ENCODE peak calls at places on chromosomes 7 and 10, in five cellular contexts. One of them, this sample, is unnamed.

GRCh38 chr10:45239642-45240041 is 75.8 kb downstream of the OR13A1 start:
- DNase-seq in right cardiac atrium: no peak
- DNase-seq in lower lobe of right lung: no peak
- DNase-seq in H1: no peak
- DNase-seq in lung: no peak
- DNase-seq in this sample: no peak

GRCh38 chr10:126147866-126148578 is 240.3 kb downstream of the ADAM12 start:
- DNase-seq in right cardiac atrium: no peak
- DNase-seq in lower lobe of right lung: no peak
- DNase-seq in H1: no peak
- DNase-seq in lung: no peak
- DNase-seq in this sample: no peak

GRCh38 chr7:542935-543789 is 23.5 kb upstream of the PDGFA start:
- DNase-seq in right cardiac atrium: peak
- DNase-seq in lower lobe of right lung: peak
- DNase-seq in H1: no peak
- DNase-seq in lung: no peak
- DNase-seq in this sample: no peak

GRCh38 chr7:141281311-141281710 is 207.4 kb downstream of the TMEM178B start:
- DNase-seq in right cardiac atrium: peak
- DNase-seq in lower lobe of right lung: no peak
- DNase-seq in H1: no peak
- DNase-seq in lung: no peak
- DNase-seq in this sample: peak

GRCh38 chr7:20532841-20533240 is 82.6 kb upstream of the ABCB5 start:
- DNase-seq in right cardiac atrium: no peak
- DNase-seq in lower lobe of right lung: no peak
- DNase-seq in H1: no peak
- DNase-seq in lung: no peak
- DNase-seq in this sample: no peak

GRCh38 chr10:4825868-4826787 is at the start of gene AKR1E2:
- DNase-seq in right cardiac atrium: peak
- DNase-seq in lower lobe of right lung: peak
- DNase-seq in H1: peak
- DNase-seq in lung: peak
- DNase-seq in this sample: peak

GRCh38 chr10:107894521-107894920 is 730.0 kb upstream of the SORCS1 start:
- DNase-seq in right cardiac atrium: no peak
- DNase-seq in lower lobe of right lung: no peak
- DNase-seq in H1: no peak
- DNase-seq in lung: no peak
- DNase-seq in this sample: no peak

GRCh38 chr7:98733036-98733435 is 116.0 kb downstream of the NPTX2 start:
- DNase-seq in right cardiac atrium: no peak
- DNase-seq in lower lobe of right lung: no peak
- DNase-seq in H1: peak
- DNase-seq in lung: no peak
- DNase-seq in this sample: no peak

GRCh38 chr7:12054830-12055229 is 156.3 kb upstream of the TMEM106B start:
- DNase-seq in right cardiac atrium: no peak
- DNase-seq in lower lobe of right lung: no peak
- DNase-seq in H1: no peak
- DNase-seq in lung: no peak
- DNase-seq in this sample: no peak

GRCh38 chr7:39356531-39356930 is 209.7 kb upstream of the YAE1 start:
- DNase-seq in right cardiac atrium: no peak
- DNase-seq in lower lobe of right lung: no peak
- DNase-seq in H1: no peak
- DNase-seq in lung: no peak
- DNase-seq in this sample: no peak

GRCh38 chr10:97566338-97566986 is 6.1 kb upstream of the ANKRD2 start:
- DNase-seq in right cardiac atrium: no peak
- DNase-seq in lower lobe of right lung: no peak
- DNase-seq in H1: no peak
- DNase-seq in lung: no peak
- DNase-seq in this sample: no peak

GRCh38 chr7:135282621-135283295 is 49.1 kb downstream of the STRA8 start:
- DNase-seq in right cardiac atrium: no peak
- DNase-seq in lower lobe of right lung: no peak
- DNase-seq in H1: no peak
- DNase-seq in lung: no peak
- DNase-seq in this sample: no peak

GRCh38 chr10:72616716-72617115 is 9.2 kb downstream of the MICU1 start:
- DNase-seq in right cardiac atrium: no peak
- DNase-seq in lower lobe of right lung: no peak
- DNase-seq in H1: no peak
- DNase-seq in lung: no peak
- DNase-seq in this sample: no peak

GRCh38 chr7:55019691-55020480 is 1.1 kb downstream of the EGFR start:
- DNase-seq in right cardiac atrium: peak
- DNase-seq in lower lobe of right lung: peak
- DNase-seq in H1: peak
- DNase-seq in lung: no peak
- DNase-seq in this sample: peak

GRCh38 chr7:34247468-34247867 is 342.1 kb downstream of the BMPER start:
- DNase-seq in right cardiac atrium: no peak
- DNase-seq in lower lobe of right lung: no peak
- DNase-seq in H1: no peak
- DNase-seq in lung: no peak
- DNase-seq in this sample: no peak

GRCh38 chr10:80664071-80664680 is 126.5 kb downstream of the SH2D4B start:
- DNase-seq in right cardiac atrium: peak
- DNase-seq in lower lobe of right lung: peak
- DNase-seq in H1: peak
- DNase-seq in lung: peak
- DNase-seq in this sample: peak

GRCh38 chr7:81484266-81484665 is 285.6 kb downstream of the HGF start:
- DNase-seq in right cardiac atrium: peak
- DNase-seq in lower lobe of right lung: no peak
- DNase-seq in H1: no peak
- DNase-seq in lung: no peak
- DNase-seq in this sample: peak

GRCh38 chr7:137395425-137395824 is 51.9 kb upstream of the PTN start:
- DNase-seq in right cardiac atrium: peak
- DNase-seq in lower lobe of right lung: no peak
- DNase-seq in H1: no peak
- DNase-seq in lung: no peak
- DNase-seq in this sample: no peak

GRCh38 chr10:127556911-127557310 is 7.8 kb downstream of the NPS start:
- DNase-seq in right cardiac atrium: peak
- DNase-seq in lower lobe of right lung: no peak
- DNase-seq in H1: peak
- DNase-seq in lung: no peak
- DNase-seq in this sample: no peak

GRCh38 chr7:144728556-144728955 is 107.3 kb downstream of the TPK1 start:
- DNase-seq in right cardiac atrium: no peak
- DNase-seq in lower lobe of right lung: no peak
- DNase-seq in H1: no peak
- DNase-seq in lung: no peak
- DNase-seq in this sample: no peak

GRCh38 chr10:111756541-111757061 is 427.0 kb downstream of the GPAM start:
- DNase-seq in right cardiac atrium: peak
- DNase-seq in lower lobe of right lung: peak
- DNase-seq in H1: peak
- DNase-seq in lung: no peak
- DNase-seq in this sample: peak

GRCh38 chr7:55202150-55202913 is 162.8 kb upstream of the LANCL2 start:
- DNase-seq in right cardiac atrium: no peak
- DNase-seq in lower lobe of right lung: no peak
- DNase-seq in H1: peak
- DNase-seq in lung: no peak
- DNase-seq in this sample: no peak

GRCh38 chr7:36262286-36262685 is 109.2 kb downstream of the EEPD1 start:
- DNase-seq in right cardiac atrium: no peak
- DNase-seq in lower lobe of right lung: no peak
- DNase-seq in H1: no peak
- DNase-seq in lung: no peak
- DNase-seq in this sample: no peak

GRCh38 chr10:97895084-97895483 is 45.4 kb downstream of the GOLGA7B start:
- DNase-seq in right cardiac atrium: no peak
- DNase-seq in lower lobe of right lung: no peak
- DNase-seq in H1: no peak
- DNase-seq in lung: no peak
- DNase-seq in this sample: no peak

GRCh38 chr10:101694056-101694673 is 805 bp downstream of the FBXW4 start:
- DNase-seq in right cardiac atrium: peak
- DNase-seq in lower lobe of right lung: peak
- DNase-seq in H1: no peak
- DNase-seq in lung: peak
- DNase-seq in this sample: peak

GRCh38 chr7:96273716-96274115 is 48.2 kb downstream of the SLC25A13 start:
- DNase-seq in right cardiac atrium: no peak
- DNase-seq in lower lobe of right lung: no peak
- DNase-seq in H1: no peak
- DNase-seq in lung: no peak
- DNase-seq in this sample: no peak

GRCh38 chr7:158123214-158123613 is 464.4 kb downstream of the PTPRN2 start:
- DNase-seq in right cardiac atrium: no peak
- DNase-seq in lower lobe of right lung: no peak
- DNase-seq in H1: no peak
- DNase-seq in lung: no peak
- DNase-seq in this sample: no peak

GRCh38 chr7:155300641-155301452 is 3.2 kb downstream of the INSIG1 start:
- DNase-seq in right cardiac atrium: no peak
- DNase-seq in lower lobe of right lung: no peak
- DNase-seq in H1: no peak
- DNase-seq in lung: no peak
- DNase-seq in this sample: no peak

DNA sequence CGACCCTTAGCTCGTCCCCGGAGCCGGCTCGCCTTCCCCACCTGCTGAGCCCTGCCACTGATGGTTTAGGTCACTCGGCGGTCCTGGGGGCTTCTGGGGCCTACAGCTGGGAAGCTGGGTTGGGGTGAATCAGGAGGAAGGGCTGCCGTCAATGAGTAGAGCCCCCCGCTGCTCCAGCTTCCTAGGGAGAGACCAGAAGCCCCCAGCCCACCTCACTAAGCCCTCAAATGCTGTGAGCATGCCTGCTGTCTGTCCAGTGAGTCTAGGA is 495.6 kb upstream of the FOXK1 start:
- DNase-seq in right cardiac atrium: no peak
- DNase-seq in lower lobe of right lung: no peak
- DNase-seq in H1: no peak
- DNase-seq in lung: no peak
- DNase-seq in this sample: no peak
- H3K27ac ChIP-seq in right cardiac atrium: no peak
- H3K27ac ChIP-seq in lower lobe of right lung: no peak
- H3K27ac ChIP-seq in H1: no peak
- H3K27ac ChIP-seq in lung: no peak
- H3K27ac ChIP-seq in this sample: no peak

DNA sequence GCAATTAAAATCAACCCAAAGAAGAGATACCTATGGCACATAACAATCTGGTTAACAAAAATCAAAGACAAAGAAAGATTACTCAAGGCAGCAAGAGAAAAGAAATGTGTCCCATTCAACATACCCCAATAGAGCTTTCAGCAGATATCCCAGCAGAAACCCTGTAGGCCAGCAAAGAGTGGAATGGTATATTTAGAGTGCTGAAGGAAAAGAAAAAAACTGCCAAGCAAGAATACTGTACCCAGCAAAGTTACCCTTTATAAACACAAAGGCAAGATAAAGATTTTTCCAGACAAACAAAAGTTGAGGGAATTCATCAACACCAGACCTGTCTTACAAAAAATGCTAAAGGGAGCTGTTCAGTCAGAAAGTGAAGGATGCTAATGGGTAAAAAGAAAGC is 131.6 kb downstream of the TPST1 start:
- DNase-seq in right cardiac atrium: no peak
- DNase-seq in lower lobe of right lung: no peak
- DNase-seq in H1: no peak
- DNase-seq in lung: no peak
- DNase-seq in this sample: no peak
- H3K27ac ChIP-seq in right cardiac atrium: no peak
- H3K27ac ChIP-seq in lower lobe of right lung: no peak
- H3K27ac ChIP-seq in H1: no peak
- H3K27ac ChIP-seq in lung: no peak
- H3K27ac ChIP-seq in this sample: no peak

DNA sequence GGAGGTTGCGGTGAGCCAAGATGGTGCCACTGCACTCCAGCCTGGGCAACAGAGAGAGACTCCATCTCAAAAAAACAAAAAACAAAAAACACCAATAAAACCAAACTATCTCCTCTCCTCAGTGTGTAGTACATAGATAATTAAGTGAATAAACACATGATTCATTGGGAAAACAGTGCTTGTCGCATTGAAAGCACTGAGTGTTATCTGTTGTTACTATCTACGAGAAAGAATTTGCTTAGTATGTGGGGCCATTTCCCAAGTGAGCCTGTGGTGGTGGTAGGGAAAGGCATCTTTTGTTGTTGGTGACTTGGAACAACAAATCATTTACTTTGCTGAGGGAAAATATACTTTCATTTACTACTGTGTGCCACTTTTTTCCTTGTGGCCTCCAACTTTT is 42.6 kb downstream of the RSBN1L start:
- DNase-seq in right cardiac atrium: no peak
- DNase-seq in lower lobe of right lung: no peak
- DNase-seq in H1: no peak
- DNase-seq in lung: no peak
- DNase-seq in this sample: no peak
- H3K27ac ChIP-seq in right cardiac atrium: no peak
- H3K27ac ChIP-seq in lower lobe of right lung: no peak
- H3K27ac ChIP-seq in H1: no peak
- H3K27ac ChIP-seq in lung: no peak
- H3K27ac ChIP-seq in this sample: no peak

GRCh38 chr10:67622984-67623383 is 73.0 kb downstream of the CTNNA3 start:
- DNase-seq in right cardiac atrium: no peak
- DNase-seq in lower lobe of right lung: no peak
- DNase-seq in H1: no peak
- DNase-seq in lung: no peak
- DNase-seq in this sample: no peak
- H3K27ac ChIP-seq in right cardiac atrium: no peak
- H3K27ac ChIP-seq in lower lobe of right lung: no peak
- H3K27ac ChIP-seq in H1: no peak
- H3K27ac ChIP-seq in lung: no peak
- H3K27ac ChIP-seq in this sample: no peak

GRCh38 chr7:1861799-1862458 is 191.9 kb downstream of the ELFN1 start:
- DNase-seq in right cardiac atrium: peak
- DNase-seq in lower lobe of right lung: no peak
- DNase-seq in H1: no peak
- DNase-seq in lung: no peak
- DNase-seq in this sample: no peak
- H3K27ac ChIP-seq in right cardiac atrium: no peak
- H3K27ac ChIP-seq in lower lobe of right lung: no peak
- H3K27ac ChIP-seq in H1: no peak
- H3K27ac ChIP-seq in lung: no peak
- H3K27ac ChIP-seq in this sample: no peak